ENCODE peak calls at places on chromosomes 11 and 22, in seven cellular contexts. One of them, this sample, is unnamed.
A peak's percentile ranks its signal among the peaks of the same experiment; 100 is the strongest.

GRCh38 chr11:66373261-66373660 is 1.7 kb upstream of the SLC29A2 start:
- DNase-seq in B cell: no peak
- DNase-seq in fibroblast of the aortic adventitia: no peak
- DNase-seq in osteocyte: no peak
- DNase-seq in ovary: no peak
- DNase-seq in cardiac muscle cell: no peak
- DNase-seq in psoas muscle: peak; percentile 78
- DNase-seq in this sample: no peak

GRCh38 chr22:27775087-27775697 is 26.4 kb downstream of the MN1 start:
- DNase-seq in cardiac muscle cell: no peak
- DNase-seq in ovary: no peak
- DNase-seq in psoas muscle: peak; percentile 70
- DNase-seq in B cell: no peak
- DNase-seq in osteocyte: no peak
- DNase-seq in fibroblast of the aortic adventitia: peak; percentile 85
- DNase-seq in this sample: no peak

GRCh38 chr11:5932671-5933070 is 9.4 kb upstream of the OR56A3 start:
- DNase-seq in osteocyte: no peak
- DNase-seq in cardiac muscle cell: no peak
- DNase-seq in fibroblast of the aortic adventitia: no peak
- DNase-seq in ovary: no peak
- DNase-seq in psoas muscle: no peak
- DNase-seq in B cell: no peak
- DNase-seq in this sample: no peak

GRCh38 chr22:50267591-50268390 is 2.4 kb downstream of the MAPK11 start:
- DNase-seq in ovary: peak; percentile 85
- DNase-seq in cardiac muscle cell: peak; percentile 70
- DNase-seq in osteocyte: no peak
- DNase-seq in fibroblast of the aortic adventitia: peak; percentile 43
- DNase-seq in psoas muscle: peak; percentile 93
- DNase-seq in B cell: peak; percentile 88
- DNase-seq in this sample: no peak

GRCh38 chr11:118084247-118084646 is 2.5 kb downstream of the SMIM35 start:
- DNase-seq in osteocyte: no peak
- DNase-seq in cardiac muscle cell: peak; percentile 42
- DNase-seq in psoas muscle: peak; percentile 59
- DNase-seq in fibroblast of the aortic adventitia: peak; percentile 10
- DNase-seq in ovary: no peak
- DNase-seq in B cell: no peak
- DNase-seq in this sample: peak; percentile 67

GRCh38 chr11:117074122-117074521 is 24.1 kb downstream of the SIK3 start:
- DNase-seq in psoas muscle: no peak
- DNase-seq in cardiac muscle cell: no peak
- DNase-seq in B cell: no peak
- DNase-seq in fibroblast of the aortic adventitia: no peak
- DNase-seq in osteocyte: no peak
- DNase-seq in ovary: no peak
- DNase-seq in this sample: no peak

GRCh38 chr11:64598797-64599697 is 8.0 kb downstream of the SLC22A12 start:
- DNase-seq in cardiac muscle cell: no peak
- DNase-seq in fibroblast of the aortic adventitia: no peak
- DNase-seq in psoas muscle: peak; percentile 37
- DNase-seq in osteocyte: no peak
- DNase-seq in B cell: no peak
- DNase-seq in ovary: no peak
- DNase-seq in this sample: peak; percentile 40

GRCh38 chr11:95074806-95075563 is 8.3 kb downstream of the SRSF8 start:
- DNase-seq in osteocyte: no peak
- DNase-seq in psoas muscle: peak; percentile 92
- DNase-seq in ovary: peak; percentile 50
- DNase-seq in fibroblast of the aortic adventitia: no peak
- DNase-seq in B cell: no peak
- DNase-seq in cardiac muscle cell: peak; percentile 46
- DNase-seq in this sample: no peak

GRCh38 chr11:76592961-76593360 is 77.6 kb downstream of the LRRC32 start:
- DNase-seq in fibroblast of the aortic adventitia: no peak
- DNase-seq in B cell: no peak
- DNase-seq in psoas muscle: no peak
- DNase-seq in cardiac muscle cell: no peak
- DNase-seq in ovary: no peak
- DNase-seq in osteocyte: no peak
- DNase-seq in this sample: no peak

GRCh38 chr11:122319842-122320555 is 204.0 kb upstream of the BLID start:
- DNase-seq in ovary: no peak
- DNase-seq in B cell: no peak
- DNase-seq in osteocyte: no peak
- DNase-seq in psoas muscle: no peak
- DNase-seq in cardiac muscle cell: no peak
- DNase-seq in fibroblast of the aortic adventitia: peak; percentile 35
- DNase-seq in this sample: no peak

GRCh38 chr22:20105456-20106204 is 10.3 kb upstream of the RANBP1 start:
- DNase-seq in fibroblast of the aortic adventitia: no peak
- DNase-seq in B cell: no peak
- DNase-seq in psoas muscle: peak; percentile 23
- DNase-seq in cardiac muscle cell: no peak
- DNase-seq in ovary: no peak
- DNase-seq in osteocyte: no peak
- DNase-seq in this sample: no peak

GRCh38 chr22:20106205-20106848 is 9.6 kb upstream of the RANBP1 start:
- DNase-seq in B cell: no peak
- DNase-seq in ovary: no peak
- DNase-seq in psoas muscle: peak; percentile 74
- DNase-seq in cardiac muscle cell: no peak
- DNase-seq in osteocyte: no peak
- DNase-seq in fibroblast of the aortic adventitia: no peak
- DNase-seq in this sample: no peak

GRCh38 chr22:20099099-20099711 is 16.7 kb upstream of the RANBP1 start:
- DNase-seq in fibroblast of the aortic adventitia: no peak
- DNase-seq in cardiac muscle cell: no peak
- DNase-seq in B cell: no peak
- DNase-seq in psoas muscle: no peak
- DNase-seq in ovary: no peak
- DNase-seq in osteocyte: no peak
- DNase-seq in this sample: no peak

GRCh38 chr22:20101638-20102037 is 14.3 kb upstream of the RANBP1 start:
- DNase-seq in fibroblast of the aortic adventitia: no peak
- DNase-seq in osteocyte: no peak
- DNase-seq in ovary: no peak
- DNase-seq in psoas muscle: peak; percentile 19
- DNase-seq in cardiac muscle cell: no peak
- DNase-seq in B cell: no peak
- DNase-seq in this sample: no peak

GRCh38 chr22:20102203-20102780 is 13.6 kb upstream of the RANBP1 start:
- DNase-seq in ovary: no peak
- DNase-seq in cardiac muscle cell: no peak
- DNase-seq in fibroblast of the aortic adventitia: no peak
- DNase-seq in psoas muscle: peak; percentile 17
- DNase-seq in B cell: no peak
- DNase-seq in osteocyte: no peak
- DNase-seq in this sample: no peak
- TF ChIP-seq CTCF in ovary: no peak
- TF ChIP-seq CTCF in cardiac muscle cell: no peak
- TF ChIP-seq CTCF in fibroblast of the aortic adventitia: no peak
- TF ChIP-seq CTCF in psoas muscle: no peak
- TF ChIP-seq CTCF in B cell: no peak
- TF ChIP-seq CTCF in osteocyte: no peak
- TF ChIP-seq CTCF in this sample: no peak

GRCh38 chr22:38138961-38139360 is 28.5 kb upstream of the BAIAP2L2 start:
- DNase-seq in psoas muscle: no peak
- DNase-seq in cardiac muscle cell: no peak
- DNase-seq in fibroblast of the aortic adventitia: no peak
- DNase-seq in ovary: no peak
- DNase-seq in B cell: peak; percentile 11
- DNase-seq in osteocyte: no peak
- DNase-seq in this sample: no peak

GRCh38 chr22:38136607-38137006 is 26.1 kb upstream of the BAIAP2L2 start:
- DNase-seq in ovary: no peak
- DNase-seq in B cell: peak; percentile 4
- DNase-seq in cardiac muscle cell: peak; percentile 9
- DNase-seq in psoas muscle: no peak
- DNase-seq in osteocyte: no peak
- DNase-seq in fibroblast of the aortic adventitia: no peak
- DNase-seq in this sample: no peak

GRCh38 chr22:38135133-38135706 is 24.7 kb upstream of the BAIAP2L2 start:
- DNase-seq in B cell: peak; percentile 8
- DNase-seq in psoas muscle: no peak
- DNase-seq in ovary: no peak
- DNase-seq in cardiac muscle cell: peak; percentile 83
- DNase-seq in osteocyte: peak; percentile 77
- DNase-seq in fibroblast of the aortic adventitia: peak; percentile 87
- DNase-seq in this sample: no peak

GRCh38 chr22:38139901-38140300 is 29.4 kb upstream of the BAIAP2L2 start:
- DNase-seq in fibroblast of the aortic adventitia: no peak
- DNase-seq in B cell: no peak
- DNase-seq in osteocyte: peak; percentile 72
- DNase-seq in psoas muscle: no peak
- DNase-seq in cardiac muscle cell: no peak
- DNase-seq in ovary: no peak
- DNase-seq in this sample: no peak

GRCh38 chr22:38137876-38138687 is 27.6 kb upstream of the BAIAP2L2 start:
- DNase-seq in fibroblast of the aortic adventitia: no peak
- DNase-seq in cardiac muscle cell: no peak
- DNase-seq in osteocyte: peak; percentile 65
- DNase-seq in ovary: no peak
- DNase-seq in B cell: peak; percentile 10
- DNase-seq in psoas muscle: no peak
- DNase-seq in this sample: no peak
- TF ChIP-seq CTCF in fibroblast of the aortic adventitia: no peak
- TF ChIP-seq CTCF in cardiac muscle cell: no peak
- TF ChIP-seq CTCF in osteocyte: no peak
- TF ChIP-seq CTCF in ovary: no peak
- TF ChIP-seq CTCF in B cell: no peak
- TF ChIP-seq CTCF in psoas muscle: no peak
- TF ChIP-seq CTCF in this sample: no peak

GRCh38 chr11:75563978-75564552 is 2.0 kb downstream of the SERPINH1 start:
- DNase-seq in osteocyte: peak; percentile 93
- DNase-seq in ovary: peak; percentile 79
- DNase-seq in cardiac muscle cell: peak; percentile 91
- DNase-seq in psoas muscle: peak; percentile 80
- DNase-seq in fibroblast of the aortic adventitia: peak; percentile 89
- DNase-seq in B cell: no peak
- DNase-seq in this sample: no peak
- TF ChIP-seq CTCF in osteocyte: peak; percentile 65
- TF ChIP-seq CTCF in ovary: peak; percentile 34
- TF ChIP-seq CTCF in cardiac muscle cell: peak; percentile 70
- TF ChIP-seq CTCF in psoas muscle: peak; percentile 38
- TF ChIP-seq CTCF in fibroblast of the aortic adventitia: peak; percentile 76
- TF ChIP-seq CTCF in B cell: no peak
- TF ChIP-seq CTCF in this sample: no peak

GRCh38 chr11:32893091-32893946 is 708 bp downstream of the QSER1 start:
- DNase-seq in B cell: peak; percentile 82
- DNase-seq in osteocyte: peak; percentile 88
- DNase-seq in cardiac muscle cell: peak; percentile 50
- DNase-seq in fibroblast of the aortic adventitia: peak; percentile 23
- DNase-seq in ovary: peak; percentile 79
- DNase-seq in psoas muscle: peak; percentile 75
- DNase-seq in this sample: peak; percentile 45
- TF ChIP-seq CTCF in B cell: peak; percentile 63
- TF ChIP-seq CTCF in osteocyte: peak; percentile 69
- TF ChIP-seq CTCF in cardiac muscle cell: peak; percentile 47
- TF ChIP-seq CTCF in fibroblast of the aortic adventitia: peak; percentile 54
- TF ChIP-seq CTCF in ovary: no peak
- TF ChIP-seq CTCF in psoas muscle: peak; percentile 51
- TF ChIP-seq CTCF in this sample: peak; percentile 64

DNA sequence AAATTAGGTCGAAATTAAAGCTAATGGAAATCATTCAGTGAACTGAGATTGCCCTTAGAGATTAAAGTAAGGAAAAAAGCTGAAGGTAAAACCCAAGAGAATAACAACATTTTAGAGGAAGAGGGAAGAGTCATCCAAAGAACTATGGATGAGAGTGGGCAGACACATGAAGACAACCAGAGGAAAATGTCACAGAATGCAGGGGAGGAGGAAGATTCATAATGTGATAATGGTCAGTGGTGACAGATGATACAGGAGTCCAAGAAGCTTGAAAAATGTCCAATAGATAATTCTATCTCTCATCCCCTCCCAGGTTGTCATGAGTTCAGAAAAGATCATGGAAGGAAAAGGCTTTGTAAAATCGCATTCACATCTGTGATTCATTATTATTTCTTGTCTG is 282.3 kb upstream of the CCDC90B start:
- DNase-seq in fibroblast of the aortic adventitia: no peak
- DNase-seq in psoas muscle: no peak
- DNase-seq in ovary: no peak
- DNase-seq in osteocyte: no peak
- DNase-seq in B cell: no peak
- DNase-seq in cardiac muscle cell: no peak
- DNase-seq in this sample: no peak
- TF ChIP-seq CTCF in fibroblast of the aortic adventitia: no peak
- TF ChIP-seq CTCF in psoas muscle: no peak
- TF ChIP-seq CTCF in ovary: no peak
- TF ChIP-seq CTCF in osteocyte: no peak
- TF ChIP-seq CTCF in B cell: no peak
- TF ChIP-seq CTCF in cardiac muscle cell: no peak
- TF ChIP-seq CTCF in this sample: no peak